ENCODE peak calls at places on chromosomes 11 and 22, in six cellular contexts. One of them, this sample, is unnamed.

GRCh38 chr11:115222218-115222862 is 281.9 kb downstream of the CADM1 start:
- DNase-seq in HTR-8/SVneo: peak
- DNase-seq in brain microvascular endothelial cell: peak
- DNase-seq in T1000: no peak
- DNase-seq in astrocyte of the spinal cord: peak
- DNase-seq in lower lobe of right lung: no peak
- DNase-seq in this sample: no peak

GRCh38 chr11:2687782-2688191 is 12.0 kb downstream of the KCNQ1OT1 start:
- DNase-seq in astrocyte of the spinal cord: no peak
- DNase-seq in brain microvascular endothelial cell: no peak
- DNase-seq in HTR-8/SVneo: no peak
- DNase-seq in T1000: no peak
- DNase-seq in lower lobe of right lung: no peak
- DNase-seq in this sample: peak

GRCh38 chr22:33049125-33049729 is 9.0 kb downstream of the SYN3 start:
- DNase-seq in astrocyte of the spinal cord: peak
- DNase-seq in lower lobe of right lung: peak
- DNase-seq in HTR-8/SVneo: peak
- DNase-seq in T1000: no peak
- DNase-seq in brain microvascular endothelial cell: peak
- DNase-seq in this sample: peak

GRCh38 chr11:1559103-1559951 is 12.7 kb downstream of the DUSP8 start:
- DNase-seq in lower lobe of right lung: peak
- DNase-seq in astrocyte of the spinal cord: peak
- DNase-seq in HTR-8/SVneo: peak
- DNase-seq in brain microvascular endothelial cell: no peak
- DNase-seq in T1000: peak
- DNase-seq in this sample: peak

GRCh38 chr11:36257351-36257750 is 31.9 kb downstream of the COMMD9 start:
- DNase-seq in lower lobe of right lung: no peak
- DNase-seq in astrocyte of the spinal cord: no peak
- DNase-seq in HTR-8/SVneo: no peak
- DNase-seq in brain microvascular endothelial cell: no peak
- DNase-seq in T1000: no peak
- DNase-seq in this sample: no peak

GRCh38 chr11:77073328-77074001 is 6.7 kb downstream of the CAPN5 start:
- DNase-seq in lower lobe of right lung: peak
- DNase-seq in T1000: peak
- DNase-seq in brain microvascular endothelial cell: peak
- DNase-seq in HTR-8/SVneo: peak
- DNase-seq in astrocyte of the spinal cord: peak
- DNase-seq in this sample: peak

GRCh38 chr11:60905047-60905446 is 1.3 kb downstream of the PRPF19 start:
- DNase-seq in lower lobe of right lung: no peak
- DNase-seq in brain microvascular endothelial cell: no peak
- DNase-seq in astrocyte of the spinal cord: no peak
- DNase-seq in T1000: no peak
- DNase-seq in HTR-8/SVneo: no peak
- DNase-seq in this sample: no peak

GRCh38 chr22:48993655-48994054 is 834.0 kb downstream of the BRD1 start:
- DNase-seq in HTR-8/SVneo: no peak
- DNase-seq in lower lobe of right lung: no peak
- DNase-seq in astrocyte of the spinal cord: no peak
- DNase-seq in brain microvascular endothelial cell: no peak
- DNase-seq in T1000: no peak
- DNase-seq in this sample: no peak

GRCh38 chr11:84922212-84922805 is 704.8 kb downstream of the DLG2 start:
- DNase-seq in HTR-8/SVneo: no peak
- DNase-seq in astrocyte of the spinal cord: no peak
- DNase-seq in brain microvascular endothelial cell: no peak
- DNase-seq in T1000: no peak
- DNase-seq in lower lobe of right lung: no peak
- DNase-seq in this sample: no peak

GRCh38 chr22:26713823-26714449 is 56.5 kb downstream of the MIAT start:
- DNase-seq in astrocyte of the spinal cord: peak
- DNase-seq in T1000: no peak
- DNase-seq in brain microvascular endothelial cell: peak
- DNase-seq in lower lobe of right lung: no peak
- DNase-seq in HTR-8/SVneo: no peak
- DNase-seq in this sample: no peak

GRCh38 chr22:21866821-21867527 is 471 bp downstream of the MAPK1 start:
- DNase-seq in brain microvascular endothelial cell: peak
- DNase-seq in HTR-8/SVneo: no peak
- DNase-seq in astrocyte of the spinal cord: no peak
- DNase-seq in lower lobe of right lung: peak
- DNase-seq in T1000: peak
- DNase-seq in this sample: no peak

GRCh38 chr11:109783017-109783416 is 310.2 kb upstream of the ZC3H12C start:
- DNase-seq in T1000: no peak
- DNase-seq in HTR-8/SVneo: no peak
- DNase-seq in lower lobe of right lung: no peak
- DNase-seq in astrocyte of the spinal cord: peak
- DNase-seq in brain microvascular endothelial cell: no peak
- DNase-seq in this sample: no peak

GRCh38 chr22:30968015-30968923 is at the start of gene MORC2:
- DNase-seq in astrocyte of the spinal cord: peak
- DNase-seq in lower lobe of right lung: peak
- DNase-seq in HTR-8/SVneo: peak
- DNase-seq in T1000: no peak
- DNase-seq in brain microvascular endothelial cell: no peak
- DNase-seq in this sample: no peak

GRCh38 chr22:22941831-22942510 is 54.4 kb downstream of the IGLL5 start:
- DNase-seq in brain microvascular endothelial cell: no peak
- DNase-seq in lower lobe of right lung: no peak
- DNase-seq in astrocyte of the spinal cord: no peak
- DNase-seq in T1000: no peak
- DNase-seq in HTR-8/SVneo: no peak
- DNase-seq in this sample: peak

GRCh38 chr11:75338516-75339218 is 12.8 kb downstream of the ARRB1 start:
- DNase-seq in brain microvascular endothelial cell: peak
- DNase-seq in T1000: no peak
- DNase-seq in astrocyte of the spinal cord: no peak
- DNase-seq in lower lobe of right lung: no peak
- DNase-seq in HTR-8/SVneo: no peak
- DNase-seq in this sample: no peak

GRCh38 chr22:17102297-17102667 is 17.5 kb downstream of the IL17RA start:
- DNase-seq in astrocyte of the spinal cord: no peak
- DNase-seq in T1000: no peak
- DNase-seq in HTR-8/SVneo: no peak
- DNase-seq in brain microvascular endothelial cell: no peak
- DNase-seq in lower lobe of right lung: no peak
- DNase-seq in this sample: no peak

GRCh38 chr11:125943661-125944349 is 2.0 kb upstream of the VSIG10L2 start:
- DNase-seq in HTR-8/SVneo: no peak
- DNase-seq in astrocyte of the spinal cord: no peak
- DNase-seq in brain microvascular endothelial cell: no peak
- DNase-seq in lower lobe of right lung: no peak
- DNase-seq in T1000: no peak
- DNase-seq in this sample: no peak

GRCh38 chr11:81585534-81585933 is 1148.1 kb downstream of the FAM181B start:
- DNase-seq in HTR-8/SVneo: no peak
- DNase-seq in T1000: no peak
- DNase-seq in lower lobe of right lung: no peak
- DNase-seq in brain microvascular endothelial cell: no peak
- DNase-seq in astrocyte of the spinal cord: no peak
- DNase-seq in this sample: no peak

GRCh38 chr11:26144309-26144690 is 187.6 kb upstream of the ANO3 start:
- DNase-seq in brain microvascular endothelial cell: no peak
- DNase-seq in T1000: no peak
- DNase-seq in HTR-8/SVneo: no peak
- DNase-seq in astrocyte of the spinal cord: no peak
- DNase-seq in lower lobe of right lung: no peak
- DNase-seq in this sample: no peak

This sample was measured in spleen.